ENCODE peak calls at places on chromosome 13, in five cellular contexts. S, H, D, Q and N are unnamed samples.

GRCh38 chr13:97212540-97213146 is 9.5 kb upstream of the MBNL2 start:
- DNase-seq in D (peak; percentile 43), Q (peak; percentile 47), S (no peak), H (no peak), N (no peak)

GRCh38 chr13:99657848-99658265 is 156.6 kb downstream of the TM9SF2 start:
- DNase-seq in H (no peak), D (peak; percentile 23), S (no peak), Q (no peak), N (peak; percentile 16)

GRCh38 chr13:50801087-50801931 is 42.2 kb downstream of the DLEU7 start:
- DNase-seq in D (peak; percentile 80), H (peak; percentile 42), S (peak; percentile 9), Q (peak; percentile 67), N (peak; percentile 79)

GRCh38 chr13:36769126-36769525 is 49.9 kb upstream of the RFXAP start:
- DNase-seq in Q (no peak), D (no peak), H (no peak), S (no peak), N (no peak)

GRCh38 chr13:60591348-60591747 is 194.3 kb downstream of the TDRD3 start:
- DNase-seq in Q (peak; percentile 45), D (peak; percentile 90), H (no peak), S (no peak), N (no peak)

GRCh38 chr13:99694251-99694650 is 193.0 kb downstream of the TM9SF2 start:
- DNase-seq in H (no peak), Q (no peak), D (no peak), S (no peak), N (no peak)

GRCh38 chr13:101596803-101597202 is 144.3 kb downstream of the ITGBL1 start:
- DNase-seq in Q (no peak), H (no peak), D (no peak), S (no peak), N (no peak)

GRCh38 chr13:113129480-113129879 is 6.9 kb downstream of the F10 start:
- DNase-seq in D (no peak), Q (no peak), S (no peak), H (no peak), N (no peak)

GRCh38 chr13:41516760-41517159 is 59.4 kb downstream of the RGCC start:
- DNase-seq in Q (no peak), H (no peak), S (no peak), D (no peak), N (no peak)

GRCh38 chr13:45341799-45342584 is 1.0 kb upstream of the TPT1 start:
- DNase-seq in Q (no peak), D (peak; percentile 82), S (no peak), H (no peak), N (no peak)

GRCh38 chr13:45178349-45179142 is 22.3 kb downstream of the KCTD4 start:
- DNase-seq in H (no peak), D (peak; percentile 11), Q (peak; percentile 56), S (no peak), N (no peak)

GRCh38 chr13:29978211-29978610 is 127.8 kb upstream of the UBL3 start:
- DNase-seq in Q (no peak), H (no peak), D (peak; percentile 43), S (no peak), N (no peak)